ENCODE peak calls at places on chromosome 13, in nine cellular contexts. N is A549; J is mesothelial cell of epicardium; U is activated gamma-delta T cell treated with anti-CD3 and anti-CD28 coated beads, Interleukin-2, amount 50 U/mL, for 16 hours; V is T follicular helper cell; X is activated CD4-positive, CD25-positive, alpha-beta regulatory T cell treated with anti-CD3 and anti-CD28 coated beads, Interleukin-2, amount 50 U/mL, for 16 hours; E is mesenteric fat pad; H is glutamatergic neuron; Y is renal cortical epithelial cell. W is an unnamed sample.

GRCh38 chr13:85528578-85529215 is 270.5 kb downstream of the SLITRK6 start:
- DNase-seq in H (no peak), U (no peak), N (no peak), V (no peak), X (no peak), Y (no peak), J (no peak), E (no peak), W (no peak)

GRCh38 chr13:111595276-111595675 is 274.8 kb downstream of the TEX29 start:
- DNase-seq in U (no peak), V (no peak), Y (no peak), J (no peak), X (no peak), N (no peak), H (no peak), E (no peak), W (no peak)

GRCh38 chr13:113554333-113554700 is 30.2 kb upstream of the TFDP1 start:
- DNase-seq in H (no peak), X (no peak), E (peak), U (no peak), J (no peak), N (no peak), Y (no peak), V (no peak), W (no peak)

GRCh38 chr13:31209172-31209818 is 9.5 kb downstream of the B3GLCT start:
- DNase-seq in Y (no peak), N (no peak), H (peak), J (no peak), U (no peak), E (no peak), V (no peak), X (no peak), W (peak)

GRCh38 chr13:106373304-106373988 is 162.0 kb downstream of the EFNB2 start:
- DNase-seq in Y (no peak), H (peak), J (no peak), V (no peak), U (no peak), E (no peak), N (no peak), X (no peak), W (no peak)

GRCh38 chr13:95267662-95268369 is 33.4 kb downstream of the ABCC4 start:
- DNase-seq in N (peak), J (no peak), Y (peak), U (no peak), E (no peak), V (no peak), X (no peak), H (no peak), W (no peak)

GRCh38 chr13:37617162-37617561 is 18.6 kb upstream of the POSTN start:
- DNase-seq in N (no peak), J (no peak), E (no peak), V (no peak), U (no peak), Y (peak), H (no peak), X (no peak), W (no peak)

GRCh38 chr13:98889419-98890079 is 88.3 kb downstream of the DOCK9 start:
- DNase-seq in U (no peak), N (no peak), E (no peak), Y (peak), X (no peak), H (no peak), V (no peak), J (no peak), W (no peak)

GRCh38 chr13:110216403-110217041 is 90.4 kb downstream of the COL4A1 start:
- DNase-seq in N (no peak), J (no peak), H (no peak), V (no peak), U (no peak), E (no peak), X (no peak), Y (peak), W (no peak)

GRCh38 chr13:98576215-98576945 is 527 bp downstream of the STK24 start:
- DNase-seq in J (peak), Y (no peak), V (no peak), U (peak), X (no peak), N (no peak), E (no peak), H (peak), W (peak)

GRCh38 chr13:32427852-32428580 is at the start of gene N4BP2L1:
- DNase-seq in H (peak), N (peak), E (peak), Y (peak), X (peak), U (peak), J (peak), V (peak), W (peak)

GRCh38 chr13:102596147-102597028 is at the start of gene TPP2:
- DNase-seq in Y (peak), J (peak), H (peak), N (peak), X (peak), V (peak), E (peak), U (peak), W (peak)

GRCh38 chr13:38868399-38868798 is 122.2 kb downstream of the STOML3 start:
- DNase-seq in N (no peak), J (no peak), V (no peak), X (no peak), U (no peak), E (no peak), H (no peak), Y (no peak), W (no peak)

GRCh38 chr13:70960841-70961443 is 852.7 kb upstream of the KLHL1 start:
- DNase-seq in N (no peak), Y (peak), H (no peak), U (no peak), V (no peak), J (no peak), E (no peak), X (no peak), W (no peak)

GRCh38 chr13:84702174-84702573 is 819.9 kb upstream of the SLITRK1 start:
- DNase-seq in U (no peak), Y (no peak), N (no peak), V (no peak), E (no peak), J (no peak), X (no peak), H (no peak), W (no peak)

GRCh38 chr13:66635526-66635925 is 594.6 kb downstream of the PCDH9 start:
- DNase-seq in H (no peak), E (no peak), U (no peak), X (no peak), J (no peak), Y (peak), N (no peak), V (no peak), W (no peak)

GRCh38 chr13:67275351-67275989 is 45.3 kb upstream of the PCDH9 start:
- DNase-seq in X (no peak), J (no peak), E (no peak), H (no peak), Y (no peak), N (no peak), V (no peak), U (no peak), W (no peak)

GRCh38 chr13:44104969-44105368 is 225.3 kb downstream of the LACC1 start:
- DNase-seq in V (no peak), X (no peak), Y (no peak), E (no peak), U (no peak), J (no peak), N (no peak), H (no peak), W (no peak)

GRCh38 chr13:102374233-102374632 is 27.6 kb downstream of the FGF14 start:
- DNase-seq in N (no peak), U (no peak), V (no peak), E (no peak), J (no peak), H (no peak), Y (no peak), X (no peak), W (no peak)